ENCODE peak calls at places on chromosomes 5 and 9, in seven cellular contexts. Z, K, U, W, M, C and H are unnamed samples.

GRCh38 chr5:150278046-150278760 is 11.4 kb downstream of the CAMK2A start:
- DNase-seq in W (no peak), Z (no peak), K (no peak), U (no peak), C (peak), M (no peak), H (no peak)

GRCh38 chr9:134366223-134367031 is 40.2 kb downstream of the RXRA start:
- DNase-seq in C (peak), M (no peak), Z (peak), U (no peak), W (no peak), K (no peak), H (no peak)

GRCh38 chr9:72592501-72593403 is 71.3 kb downstream of the TMC1 start:
- DNase-seq in Z (peak), U (peak), W (no peak), C (peak), K (peak), M (peak), H (peak)

GRCh38 chr5:82295144-82295543 is 17.0 kb upstream of the RPS23 start:
- DNase-seq in M (no peak), Z (no peak), C (no peak), U (no peak), W (no peak), K (no peak), H (no peak)

GRCh38 chr5:137708796-137709559 is 26.9 kb downstream of the KLHL3 start:
- DNase-seq in Z (peak), C (no peak), M (no peak), W (no peak), K (no peak), U (no peak), H (no peak)

GRCh38 chr5:45507174-45507573 is 189.0 kb downstream of the HCN1 start:
- DNase-seq in U (no peak), K (no peak), Z (no peak), M (no peak), W (no peak), C (no peak), H (no peak)

GRCh38 chr5:141604318-141604717 is 14.5 kb downstream of the DIAPH1 start:
- DNase-seq in Z (no peak), M (no peak), K (no peak), W (no peak), U (no peak), C (peak), H (no peak)

GRCh38 chr5:132941331-132941730 is 22.1 kb downstream of the AFF4 start:
- DNase-seq in W (no peak), Z (no peak), C (no peak), M (no peak), U (no peak), K (no peak), H (no peak)

GRCh38 chr9:121441163-121441562 is 58.5 kb downstream of the GGTA1 start:
- DNase-seq in W (no peak), C (no peak), K (no peak), M (no peak), Z (no peak), U (no peak), H (no peak)

GRCh38 chr5:79746645-79747044 is 57.0 kb downstream of the CMYA5 start:
- DNase-seq in W (no peak), U (no peak), C (no peak), K (no peak), Z (no peak), M (no peak), H (no peak)

GRCh38 chr5:40736103-40736875 is 19.5 kb downstream of the TTC33 start:
- DNase-seq in Z (peak), C (peak), U (no peak), K (no peak), M (peak), W (no peak), H (no peak)

GRCh38 chr5:73450672-73451217 is 2.2 kb upstream of the FOXD1 start:
- DNase-seq in K (no peak), U (no peak), M (no peak), W (no peak), C (peak), Z (no peak), H (no peak)

GRCh38 chr5:153792305-153792704 is 246.4 kb downstream of the FAM114A2 start:
- DNase-seq in C (no peak), U (no peak), M (no peak), Z (no peak), W (no peak), K (no peak), H (no peak)

GRCh38 chr9:16058131-16058549 is 505.3 kb downstream of the CCDC171 start:
- DNase-seq in U (no peak), M (no peak), C (peak), Z (no peak), W (no peak), K (no peak), H (no peak)

GRCh38 chr5:126801992-126802294 is 25.0 kb downstream of the LMNB1 start:
- DNase-seq in W (no peak), Z (no peak), M (no peak), U (no peak), C (peak), K (no peak), H (no peak)

GRCh38 chr5:124136609-124137008 is 609.8 kb downstream of the ZNF608 start:
- DNase-seq in U (no peak), K (no peak), M (no peak), C (no peak), Z (no peak), W (no peak), H (no peak)

GRCh38 chr9:123604861-123605260 is 248.9 kb downstream of the CRB2 start:
- DNase-seq in K (no peak), U (no peak), Z (no peak), W (no peak), C (no peak), M (no peak), H (no peak)

GRCh38 chr9:134367796-134368490 is 41.7 kb downstream of the RXRA start:
- DNase-seq in C (peak), U (no peak), Z (no peak), W (no peak), M (no peak), K (no peak), H (no peak)

GRCh38 chr9:108645520-108645919 is 210.3 kb downstream of the ACTL7B start:
- DNase-seq in Z (no peak), W (no peak), C (no peak), M (no peak), U (no peak), K (no peak), H (no peak)

GRCh38 chr5:97553829-97554452 is 370.9 kb upstream of the RIOK2 start:
- DNase-seq in M (no peak), C (peak), U (no peak), W (no peak), K (no peak), Z (no peak), H (no peak)

GRCh38 chr5:123700624-123701023 is 188.6 kb downstream of the CSNK1G3 start:
- DNase-seq in W (no peak), M (no peak), C (peak), U (no peak), K (no peak), Z (no peak), H (no peak)

GRCh38 chr5:16082053-16082452 is 97.5 kb downstream of the MARCHF11 start:
- DNase-seq in C (peak), Z (no peak), M (no peak), U (no peak), K (no peak), W (no peak), H (no peak)

GRCh38 chr9:91837982-91838731 is 111.9 kb downstream of the ROR2 start:
- DNase-seq in Z (peak), C (no peak), M (no peak), W (no peak), U (no peak), K (no peak), H (no peak)

GRCh38 chr9:125119643-125120286 is 23.6 kb downstream of the SCAI start:
- DNase-seq in M (no peak), U (no peak), C (peak), W (no peak), Z (no peak), K (no peak), H (no peak)

GRCh38 chr9:4923580-4924544 is 61.2 kb upstream of the JAK2 start:
- DNase-seq in M (no peak), C (peak), K (no peak), U (no peak), W (peak), Z (no peak), H (no peak)

GRCh38 chr9:21906878-21907277 is 87.3 kb downstream of the CDKN2A start:
- DNase-seq in C (peak), U (no peak), W (no peak), K (no peak), M (no peak), Z (no peak), H (no peak)

GRCh38 chr5:168401880-168402279 is 84.4 kb upstream of the RARS1 start:
- DNase-seq in U (no peak), K (no peak), Z (peak), W (no peak), M (no peak), C (no peak), H (no peak)

GRCh38 chr9:73853547-73853946 is 643.6 kb upstream of the RORB start:
- DNase-seq in W (no peak), M (no peak), C (no peak), K (no peak), U (no peak), Z (no peak), H (no peak)

GRCh38 chr5:17411436-17411835 is 86.6 kb upstream of the TAF11L2 start:
- DNase-seq in K (no peak), M (no peak), U (no peak), W (no peak), Z (no peak), C (no peak), H (no peak)

GRCh38 chr9:26066237-26066636 is 388.0 kb upstream of the TUSC1 start:
- DNase-seq in C (no peak), K (no peak), Z (no peak), W (no peak), U (no peak), M (no peak), H (no peak)

GRCh38 chr9:96853711-96854072 is 622 bp downstream of the ZNF782 start:
- DNase-seq in U (no peak), M (no peak), W (no peak), K (no peak), C (no peak), Z (peak), H (no peak)

GRCh38 chr5:101728933-101729332 is 567.2 kb downstream of the SLCO4C1 start:
- DNase-seq in Z (peak), W (no peak), C (peak), M (no peak), K (no peak), U (no peak), H (no peak)

GRCh38 chr5:84181093-84181492 is 203.6 kb downstream of the EDIL3 start:
- DNase-seq in C (no peak), Z (no peak), K (no peak), U (no peak), M (no peak), W (no peak), H (no peak)

GRCh38 chr5:139378101-139378825 is 4.8 kb downstream of the SLC23A1 start:
- DNase-seq in K (no peak), W (no peak), Z (no peak), U (no peak), M (no peak), C (no peak), H (no peak)